ENCODE peak calls at places on chromosomes 12 and 14, in eight cellular contexts. X is activated CD4-positive, alpha-beta memory T cell treated with anti-CD3 and anti-CD28 coated beads, Interleukin-2, amount 10 ng/mL, durations not matched to agents 7 days and 5 days; N is T follicular helper cell; G is stimulated activated CD4-positive, alpha-beta T cell treated with anti-CD3 and anti-CD28 coated beads, Interleukin-1b, Interleukin-23, amount 100 ng/mL, for 24 hours; K is NCI-H1417; C is fibroblast of the aortic adventitia; S is neural progenitor cell; I is astrocyte of the hippocampus. A is an unnamed sample.

GRCh38 chr14:81275305-81275950 is 54.7 kb upstream of the GTF2A1 start:
- DNase-seq in X (no peak), N (no peak), G (no peak), K (no peak), C (no peak), S (no peak), I (no peak), A (no peak)

GRCh38 chr14:63542231-63542999 is 762 bp downstream of the PPP2R5E start:
- DNase-seq in X (peak), N (no peak), G (no peak), K (peak), C (no peak), S (peak), I (peak), A (peak)

GRCh38 chr14:77088219-77088618 is 9.8 kb upstream of the CIPC start:
- DNase-seq in X (no peak), N (no peak), G (no peak), K (peak), C (no peak), S (peak), I (no peak), A (no peak)

GRCh38 chr12:11576104-11576503 is 73.4 kb upstream of the ETV6 start:
- DNase-seq in X (no peak), N (no peak), G (no peak), K (no peak), C (peak), S (no peak), I (peak), A (no peak)

GRCh38 chr14:61542848-61543790 is 152.2 kb upstream of the HIF1A start:
- DNase-seq in X (no peak), N (no peak), G (no peak), K (no peak), C (peak), S (no peak), I (peak), A (no peak)

GRCh38 chr14:86654558-86655184 is 1124.7 kb downstream of the FLRT2 start:
- DNase-seq in X (peak), N (no peak), G (no peak), K (peak), C (peak), S (peak), I (peak), A (peak)

GRCh38 chr12:57452181-57452936 is 2.7 kb upstream of the INHBE start:
- DNase-seq in X (no peak), N (no peak), G (no peak), K (no peak), C (peak), S (no peak), I (peak), A (no peak)

GRCh38 chr14:56002316-56002715 is 115.9 kb upstream of the PELI2 start:
- DNase-seq in X (no peak), N (no peak), G (no peak), K (peak), C (no peak), S (no peak), I (peak), A (no peak)

GRCh38 chr14:64012003-64012402 is 159.2 kb downstream of the SYNE2 start:
- DNase-seq in X (no peak), N (no peak), G (no peak), K (no peak), C (no peak), S (no peak), I (no peak), A (no peak)

GRCh38 chr12:53176750-53177149 is 3.8 kb upstream of the ZNF740 start:
- DNase-seq in X (peak), N (no peak), G (no peak), K (no peak), C (no peak), S (no peak), I (no peak), A (no peak)

GRCh38 chr14:33165144-33165925 is 226.7 kb downstream of the NPAS3 start:
- DNase-seq in X (no peak), N (no peak), G (no peak), K (peak), C (no peak), S (peak), I (peak), A (no peak)

GRCh38 chr14:94640721-94641631 is 28.8 kb downstream of the SERPINA3 start:
- DNase-seq in X (no peak), N (no peak), G (no peak), K (no peak), C (no peak), S (no peak), I (no peak), A (no peak)

GRCh38 chr12:88562846-88563582 is 17.3 kb downstream of the KITLG start:
- DNase-seq in X (no peak), N (no peak), G (no peak), K (no peak), C (peak), S (no peak), I (no peak), A (no peak)

GRCh38 chr14:59376691-59377090 is 88.5 kb downstream of the GPR135 start:
- DNase-seq in X (no peak), N (no peak), G (no peak), K (no peak), C (no peak), S (no peak), I (no peak), A (no peak)

GRCh38 chr14:60648934-60649814 is at the start of gene SIX1:
- DNase-seq in X (peak), N (no peak), G (no peak), K (peak), C (peak), S (peak), I (peak), A (peak)

GRCh38 chr12:116066381-116067230 is 210.9 kb downstream of the MED13L start:
- DNase-seq in X (peak), N (peak), G (peak), K (peak), C (peak), S (peak), I (peak), A (peak)

GRCh38 chr14:50542941-50543418 is 10.6 kb upstream of the MAP4K5 start:
- DNase-seq in X (peak), N (peak), G (no peak), K (peak), C (peak), S (peak), I (peak), A (peak)

GRCh38 chr14:105410642-105411016 is 9.0 kb upstream of the MTA1 start:
- DNase-seq in X (no peak), N (no peak), G (no peak), K (no peak), C (no peak), S (no peak), I (no peak), A (no peak)

GRCh38 chr12:6224550-6224949 is 24.4 kb downstream of the CD9 start:
- DNase-seq in X (no peak), N (no peak), G (no peak), K (no peak), C (no peak), S (no peak), I (peak), A (no peak)

GRCh38 chr12:50620050-50620974 is 115.5 kb downstream of the DIP2B start:
- DNase-seq in X (no peak), N (no peak), G (no peak), K (peak), C (peak), S (peak), I (peak), A (no peak)

GRCh38 chr12:116458492-116458891 is 100.7 kb upstream of the MAP1LC3B2 start:
- DNase-seq in X (no peak), N (no peak), G (no peak), K (no peak), C (no peak), S (no peak), I (no peak), A (no peak)

GRCh38 chr14:52312872-52313492 is 1.1 kb upstream of the PTGER2 start:
- DNase-seq in X (no peak), N (no peak), G (no peak), K (no peak), C (peak), S (no peak), I (peak), A (no peak)

GRCh38 chr12:87259405-87259804 is 769.8 kb downstream of the C12orf50 start:
- DNase-seq in X (no peak), N (no peak), G (no peak), K (no peak), C (no peak), S (no peak), I (no peak), A (no peak)

GRCh38 chr12:3622021-3622731 is 130.7 kb downstream of the CRACR2A start:
- DNase-seq in X (no peak), N (no peak), G (no peak), K (no peak), C (no peak), S (no peak), I (no peak), A (no peak)

GRCh38 chr14:39232554-39233415 is 930 bp upstream of the MIA2 start:
- DNase-seq in X (peak), N (no peak), G (no peak), K (no peak), C (peak), S (no peak), I (peak), A (no peak)

GRCh38 chr14:81591266-81591665 is 57.6 kb upstream of the SEL1L start:
- DNase-seq in X (no peak), N (no peak), G (no peak), K (no peak), C (no peak), S (no peak), I (peak), A (no peak)

GRCh38 chr12:105705765-105706164 is 375.3 kb downstream of the C12orf75 start:
- DNase-seq in X (no peak), N (no peak), G (no peak), K (peak), C (peak), S (peak), I (peak), A (peak)

GRCh38 chr14:68789798-68790655 is 2.8 kb downstream of the ZFP36L1 start:
- DNase-seq in X (peak), N (no peak), G (no peak), K (no peak), C (peak), S (peak), I (peak), A (no peak)

GRCh38 chr12:75428767-75429166 is 37.9 kb downstream of the GLIPR1L2 start:
- DNase-seq in X (no peak), N (no peak), G (no peak), K (no peak), C (no peak), S (no peak), I (no peak), A (no peak)

GRCh38 chr12:96487214-96487613 is 2.2 kb upstream of the CFAP54 start:
- DNase-seq in X (no peak), N (no peak), G (no peak), K (no peak), C (peak), S (no peak), I (peak), A (peak)

GRCh38 chr12:31589582-31589895 is 1.4 kb downstream of the DENND5B start:
- DNase-seq in X (no peak), N (no peak), G (no peak), K (no peak), C (no peak), S (peak), I (no peak), A (no peak)

GRCh38 chr12:131147293-131147692 is 193.6 kb downstream of the ADGRD1 start:
- DNase-seq in X (no peak), N (no peak), G (no peak), K (no peak), C (no peak), S (no peak), I (no peak), A (no peak)

A was measured in erythroblast.